ENCODE peak calls at places on chromosomes 16 and 17, in four cellular contexts. Z is adrenal gland, E is neural progenitor cell, L is progenitor cell of endocrine pancreas. A is an unnamed sample.

GRCh38 chr17:75637143-75637538 is 3.9 kb downstream of the SMIM5 start:
- DNase-seq in Z (no peak), E (no peak), L (no peak), A (no peak)

GRCh38 chr17:56047321-56047720 is 106.0 kb upstream of the ANKFN1 start:
- DNase-seq in Z (no peak), E (no peak), L (no peak), A (no peak)

GRCh38 chr17:44008205-44008909 is 3.9 kb downstream of the NAGS start:
- DNase-seq in Z (no peak), E (no peak), L (no peak), A (no peak)

GRCh38 chr17:53630115-53630514 is 192.6 kb upstream of the KIF2B start:
- DNase-seq in Z (no peak), E (peak; percentile 51), L (no peak), A (no peak)

GRCh38 chr16:88759245-88759975 is 25.6 kb downstream of the PIEZO1 start:
- DNase-seq in Z (peak; percentile 65), E (peak; percentile 79), L (no peak), A (no peak)

GRCh38 chr17:60910415-60910814 is 232.8 kb downstream of the BCAS3 start:
- DNase-seq in Z (no peak), E (no peak), L (no peak), A (no peak)

GRCh38 chr17:70859829-70860228 is 690.5 kb downstream of the KCNJ2 start:
- DNase-seq in Z (no peak), E (no peak), L (no peak), A (no peak)

GRCh38 chr17:56441331-56441730 is 152.2 kb upstream of the NOG start:
- DNase-seq in Z (no peak), E (no peak), L (no peak), A (no peak)

GRCh38 chr17:78357177-78357586 is 2.7 kb downstream of the SOCS3 start:
- DNase-seq in Z (peak; percentile 78), E (no peak), L (no peak), A (peak; percentile 90)

GRCh38 chr16:81699596-81699995 is 79.5 kb upstream of the PLCG2 start:
- DNase-seq in Z (no peak), E (no peak), L (no peak), A (no peak)

GRCh38 chr17:57107498-57108101 is 22.6 kb downstream of the AKAP1 start:
- DNase-seq in Z (no peak), E (peak; percentile 18), L (no peak), A (no peak)

GRCh38 chr17:81057079-81057730 is 22.3 kb downstream of the BAIAP2 start:
- DNase-seq in Z (peak; percentile 93), E (peak; percentile 43), L (no peak), A (no peak)

GRCh38 chr17:7552621-7553051 is 3.8 kb downstream of the TNFSF12 start:
- DNase-seq in Z (no peak), E (no peak), L (no peak), A (no peak)

DNA sequence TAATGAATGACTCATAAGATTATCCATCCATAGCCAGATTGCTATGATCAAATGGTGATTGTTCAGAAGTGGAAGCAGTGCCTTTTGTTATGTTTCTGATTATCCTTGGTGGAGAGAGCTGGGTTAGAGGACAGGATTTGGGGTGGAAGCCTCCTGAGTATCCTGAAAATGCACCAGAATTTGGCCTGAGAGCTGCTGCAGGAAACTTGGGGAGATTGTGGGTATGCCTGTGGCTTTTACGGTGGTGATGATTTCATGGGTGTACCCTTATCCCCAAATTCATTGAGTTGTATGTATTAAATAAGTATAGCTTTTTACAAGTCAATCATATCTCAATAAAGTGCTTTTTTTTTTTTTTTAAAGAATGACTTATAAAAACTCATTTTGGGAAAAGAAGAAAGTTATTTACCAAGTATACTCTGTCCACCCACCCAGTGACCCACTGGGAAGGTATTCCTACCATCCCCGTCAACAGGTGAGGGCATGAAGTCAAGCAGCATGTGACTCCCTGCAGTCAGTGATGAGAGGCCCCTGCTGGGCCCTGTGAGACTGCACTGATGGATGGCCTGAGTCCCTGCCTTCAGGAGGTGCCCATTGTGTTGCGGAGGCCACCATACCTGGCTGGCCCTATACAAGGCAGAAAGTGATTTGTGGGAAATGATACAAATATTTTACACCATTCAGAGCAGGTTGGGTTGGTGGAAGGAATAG is 28.4 kb downstream of the NKD1 start:
- DNase-seq in Z (no peak), E (no peak), L (no peak), A (no peak)
- TF ChIP-seq CTCF in Z (no peak), E (no peak), L (no peak), A (no peak)

DNA sequence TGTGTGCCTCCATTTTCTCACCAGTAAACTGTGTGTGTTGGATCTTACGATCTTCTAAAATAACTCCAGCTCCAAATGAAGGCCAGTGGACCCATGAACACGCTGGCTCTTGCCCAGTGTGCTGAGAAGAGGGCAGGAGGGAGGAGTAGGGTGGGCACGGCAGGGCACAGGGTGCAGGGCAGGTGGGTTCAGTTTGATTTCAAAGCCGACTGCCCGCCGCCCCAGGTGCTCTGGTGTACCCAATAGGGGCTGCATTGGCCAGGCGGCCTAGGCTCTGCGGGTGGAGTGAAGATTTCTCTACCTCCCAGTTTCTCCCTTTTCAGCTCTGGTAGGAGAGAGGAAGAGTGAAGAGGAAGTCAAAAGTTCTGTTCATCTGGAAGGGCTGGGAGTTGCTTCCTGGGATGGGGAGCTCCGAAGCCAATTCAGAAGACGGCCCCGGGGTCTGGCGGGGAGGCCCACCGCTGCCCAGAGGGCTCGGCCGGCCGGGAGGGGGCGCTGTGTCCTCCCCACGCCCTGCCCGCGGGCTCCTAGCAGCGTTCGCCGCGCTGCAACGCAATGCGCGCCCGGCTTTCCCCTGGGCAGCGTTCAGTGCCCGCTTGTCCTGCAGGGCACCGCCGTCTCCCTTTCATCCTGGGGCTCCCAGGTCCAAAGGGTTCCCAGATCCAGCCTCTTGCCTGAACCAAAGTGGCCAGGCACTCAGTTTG is 1.1 kb upstream of the CRHR1 start:
- DNase-seq in Z (no peak), E (peak; percentile 90), L (peak; percentile 61), A (no peak)
- TF ChIP-seq CTCF in Z (no peak), E (peak; percentile 81), L (peak; percentile 83), A (peak; percentile 58)

DNA sequence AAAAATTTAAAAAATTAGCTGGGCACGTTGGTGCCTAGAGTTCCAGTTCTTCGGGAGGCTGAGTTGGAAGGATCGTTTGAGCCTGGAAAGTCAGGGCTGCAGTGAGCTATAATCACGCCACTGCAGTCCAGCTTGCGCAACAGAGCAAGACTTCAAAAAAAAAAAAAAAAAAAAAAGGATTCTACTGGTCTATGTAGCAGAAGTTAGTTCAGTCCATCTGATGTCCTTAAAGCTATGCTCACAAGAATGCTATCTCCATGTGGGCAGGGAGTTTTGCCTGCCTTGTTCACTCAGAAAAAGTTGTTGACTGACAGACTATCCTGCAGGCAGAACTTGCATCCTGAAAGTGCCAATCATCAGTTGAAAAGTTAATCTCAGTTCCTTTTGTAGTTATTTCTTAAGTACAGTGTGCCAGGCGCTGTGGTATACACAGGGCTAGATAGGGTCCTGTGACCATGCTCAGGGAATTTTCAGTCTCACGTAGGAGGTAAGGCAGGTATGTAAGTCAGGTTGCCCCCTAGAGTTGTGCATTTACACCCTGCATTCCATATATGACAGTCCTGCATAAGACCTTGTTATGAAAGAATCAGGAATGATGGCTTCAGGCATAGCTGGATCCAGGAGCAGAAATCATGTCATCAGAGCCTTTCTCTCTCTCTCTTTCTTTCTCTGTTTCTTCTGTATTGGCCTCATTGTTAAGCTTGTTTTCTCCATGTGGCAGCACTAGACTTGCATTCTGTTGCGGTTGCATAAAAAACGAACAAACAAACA is 7.6 kb downstream of the SYT17 start:
- DNase-seq in Z (no peak), E (no peak), L (no peak), A (no peak)
- TF ChIP-seq CTCF in Z (no peak), E (no peak), L (no peak), A (no peak)

GRCh38 chr17:64203630-64204029 is 59.4 kb downstream of the TEX2 start:
- DNase-seq in Z (no peak), E (no peak), L (no peak), A (no peak)

GRCh38 chr17:64202683-64203430 is 60.2 kb downstream of the TEX2 start:
- DNase-seq in Z (peak; percentile 74), E (peak; percentile 29), L (no peak), A (no peak)

GRCh38 chr17:64196626-64197025 is 66.4 kb downstream of the TEX2 start:
- DNase-seq in Z (no peak), E (no peak), L (no peak), A (no peak)

GRCh38 chr17:64198711-64199110 is 64.3 kb downstream of the TEX2 start:
- DNase-seq in Z (no peak), E (no peak), L (no peak), A (no peak)

DNA sequence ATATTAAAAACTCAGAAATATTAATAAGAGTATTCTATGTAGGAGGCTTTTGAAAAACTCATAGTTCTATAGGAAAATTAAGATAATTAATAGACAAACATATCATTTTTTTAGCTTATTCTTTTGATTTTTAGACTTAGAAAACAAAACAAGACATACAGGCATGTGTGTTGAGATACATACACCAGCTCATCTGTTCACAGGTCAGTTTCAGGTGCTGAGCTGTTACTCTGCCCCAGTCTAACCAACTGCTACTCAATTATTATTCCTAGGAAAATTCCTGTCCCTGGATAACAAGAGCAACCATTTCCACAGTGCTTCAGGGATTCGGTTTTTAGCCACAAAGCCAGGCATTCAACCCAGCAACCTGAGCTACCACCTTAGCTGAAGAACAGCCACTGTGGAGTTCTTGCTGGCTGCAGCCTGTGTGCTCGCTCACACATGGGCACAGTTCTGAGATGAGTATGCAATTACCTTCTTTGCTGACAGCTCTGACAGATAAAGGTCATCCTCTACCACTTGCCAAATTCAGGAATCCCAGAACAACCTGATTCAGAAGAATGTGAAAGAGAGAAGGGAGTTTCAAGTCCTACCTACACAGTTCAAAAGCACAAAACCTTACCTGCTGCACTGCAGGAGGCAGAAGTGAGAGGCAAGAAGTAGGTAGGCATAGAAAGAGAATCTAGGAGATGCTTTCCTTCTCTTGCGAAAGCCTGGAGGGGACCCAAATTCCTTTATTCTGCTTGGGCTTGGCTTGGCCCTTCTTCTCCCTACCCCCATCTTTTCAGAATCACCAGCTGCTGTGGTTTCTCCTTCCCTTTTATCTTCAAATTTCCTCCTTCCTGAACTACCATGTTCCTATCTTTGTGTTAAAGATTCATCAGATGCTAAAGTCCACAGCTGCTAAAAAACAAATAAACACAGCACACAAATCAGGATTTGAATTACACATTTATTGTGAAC is 62.7 kb downstream of the TEX2 start:
- DNase-seq in Z (no peak), E (no peak), L (no peak), A (no peak)
- TF ChIP-seq CTCF in Z (no peak), E (no peak), L (no peak), A (no peak)

A was measured in osteocyte.